ENCODE peak calls at places on chromosomes 4 and X, in four cellular contexts. M is PC-9, R is left ventricle myocardium inferior, Q is heart right ventricle. N is an unnamed sample.

GRCh38 chr4:70556856-70557255 is 35.2 kb upstream of the AMBN start:
- DNase-seq in M (no peak), R (no peak), Q (no peak), N (no peak)

GRCh38 chr4:68373513-68373912 is 23.6 kb upstream of the YTHDC1 start:
- DNase-seq in M (no peak), R (peak), Q (peak), N (peak)

GRCh38 chr4:25814737-25815136 is 48.1 kb downstream of the SEL1L3 start:
- DNase-seq in M (no peak), R (no peak), Q (no peak), N (no peak)

GRCh38 chr4:39042365-39042764 is 10.2 kb upstream of the TMEM156 start:
- DNase-seq in M (no peak), R (no peak), Q (no peak), N (no peak)

GRCh38 chr4:99506781-99507180 is 4.0 kb upstream of the C4orf17 start:
- DNase-seq in M (no peak), R (no peak), Q (no peak), N (no peak)

GRCh38 chr4:99885063-99885664 is 9.1 kb downstream of the LAMTOR3 start:
- DNase-seq in M (no peak), R (no peak), Q (no peak), N (no peak)

GRCh38 chr4:56048621-56049427 is 100.1 kb downstream of the CEP135 start:
- DNase-seq in M (peak), R (peak), Q (no peak), N (no peak)

GRCh38 chrX:53282313-53282712 is 929 bp upstream of the IQSEC2 start:
- DNase-seq in M (peak), R (no peak), Q (no peak), N (no peak)

GRCh38 chrX:76279007-76279406 is 106.1 kb downstream of the PBDC1 start:
- DNase-seq in M (peak), R (peak), Q (peak), N (peak)

GRCh38 chrX:126836195-126836594 is 16.7 kb downstream of the PRR32 start:
- DNase-seq in M (no peak), R (no peak), Q (no peak), N (no peak)

GRCh38 chrX:104359124-104359523 is 104.4 kb upstream of the ESX1 start:
- DNase-seq in M (no peak), R (no peak), Q (no peak), N (no peak)
- H3K27ac ChIP-seq in M (no peak), R (no peak), Q (no peak), N (no peak)

DNA sequence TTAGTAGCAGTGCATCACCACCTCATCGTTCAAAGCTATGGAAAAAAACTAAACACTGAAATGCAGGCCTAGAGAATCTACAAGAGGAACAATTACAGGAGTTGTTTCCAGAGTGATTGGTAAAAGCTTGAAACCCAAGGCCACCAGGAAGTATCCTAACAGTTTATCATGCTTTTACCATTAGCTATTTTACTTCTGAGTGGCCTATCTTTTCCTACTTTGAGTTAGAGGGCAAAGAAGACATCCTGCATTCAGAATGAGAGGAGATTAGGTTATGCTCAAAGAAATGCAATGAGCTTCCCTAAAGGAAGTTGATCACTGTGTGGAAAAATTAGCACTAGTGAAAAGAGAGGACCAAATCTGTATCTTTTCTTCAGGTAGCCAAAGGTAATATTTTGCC is 69.8 kb upstream of the PRSS48 start:
- DNase-seq in M (no peak), R (no peak), Q (no peak), N (no peak)
- H3K27ac ChIP-seq in M (no peak), R (peak), Q (peak), N (peak)

DNA sequence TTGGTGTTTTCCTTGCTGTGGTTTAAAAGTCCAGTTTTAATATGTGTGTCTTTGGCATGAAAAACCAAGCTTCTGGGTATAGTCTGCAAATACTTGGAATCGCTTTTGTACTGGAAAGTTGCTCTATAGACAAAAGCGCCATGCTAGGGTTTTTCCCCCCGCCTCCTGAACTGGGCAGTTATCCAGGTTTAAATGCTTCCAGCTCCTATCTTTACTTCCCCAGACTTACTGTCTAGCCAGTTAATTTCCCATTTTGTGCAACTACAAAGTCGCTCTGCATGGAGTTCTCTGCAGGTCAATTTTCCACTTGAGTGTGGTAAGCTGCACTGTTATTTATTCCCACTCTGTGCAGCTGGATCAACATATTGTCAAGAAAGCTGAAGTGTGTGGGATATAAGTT is 2.7 kb downstream of the RASL11B start:
- DNase-seq in M (no peak), R (no peak), Q (no peak), N (no peak)
- H3K27ac ChIP-seq in M (no peak), R (peak), Q (peak), N (peak)

GRCh38 chrX:30065226-30065625 is 150.1 kb upstream of the MAGEB2 start:
- DNase-seq in M (peak), R (no peak), Q (no peak), N (no peak)
- H3K27ac ChIP-seq in M (no peak), R (no peak), Q (no peak), N (no peak)

GRCh38 chr4:10321931-10322330 is 135.3 kb downstream of the ZNF518B start:
- DNase-seq in M (no peak), R (no peak), Q (no peak), N (no peak)
- H3K27ac ChIP-seq in M (no peak), R (no peak), Q (no peak), N (no peak)

GRCh38 chrX:133366735-133367134 is 48.6 kb downstream of the GPC4 start:
- DNase-seq in M (no peak), R (no peak), Q (no peak), N (no peak)

GRCh38 chrX:133362538-133362937 is 52.8 kb downstream of the GPC4 start:
- DNase-seq in M (no peak), R (no peak), Q (no peak), N (no peak)

GRCh38 chrX:133369065-133369464 is 46.2 kb downstream of the GPC4 start:
- DNase-seq in M (no peak), R (no peak), Q (no peak), N (no peak)

GRCh38 chrX:133364201-133364600 is 51.1 kb downstream of the GPC4 start:
- DNase-seq in M (no peak), R (no peak), Q (no peak), N (no peak)

DNA sequence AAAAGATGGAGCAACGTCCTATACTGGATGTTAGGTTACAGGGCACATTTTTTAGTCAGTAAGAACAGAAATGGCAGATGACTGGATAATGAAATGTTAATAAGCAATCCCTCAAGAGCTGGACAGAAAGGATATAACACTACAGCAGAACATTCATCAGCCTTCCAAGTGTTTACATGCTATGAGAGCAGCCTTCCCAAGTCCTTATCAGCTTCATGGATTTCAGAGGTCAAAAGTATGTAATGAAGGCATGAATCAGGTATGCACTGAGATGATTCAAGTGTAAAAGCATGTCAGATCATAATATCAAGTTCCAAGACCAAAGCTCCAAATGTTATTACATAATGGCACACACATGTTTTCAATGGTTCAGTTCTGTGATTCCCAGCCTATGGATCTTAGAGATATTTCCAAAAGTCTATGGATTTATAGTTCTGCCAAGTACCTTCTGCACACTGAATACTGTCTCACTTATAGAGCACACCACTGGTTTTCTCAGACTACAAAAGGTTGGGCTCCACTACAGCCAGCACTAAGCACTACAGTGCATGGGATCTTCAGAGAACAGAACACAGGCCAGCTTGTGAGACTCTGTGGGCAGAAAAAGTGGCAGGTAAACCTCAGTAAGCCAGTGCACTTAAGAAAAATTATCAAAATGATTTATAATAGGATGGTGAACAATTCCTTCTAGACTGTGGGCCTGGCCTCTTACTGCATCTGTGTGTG is 49.2 kb downstream of the GPC4 start:
- DNase-seq in M (no peak), R (no peak), Q (no peak), N (no peak)
- H3K27ac ChIP-seq in M (no peak), R (no peak), Q (no peak), N (no peak)

GRCh38 chr4:79225360-79225759 is 100.5 kb downstream of the NAA11 start:
- DNase-seq in M (no peak), R (no peak), Q (no peak), N (no peak)

GRCh38 chr4:79223993-79224776 is 101.7 kb downstream of the NAA11 start:
- DNase-seq in M (no peak), R (no peak), Q (no peak), N (no peak)

GRCh38 chr4:79227896-79228295 is 98.0 kb downstream of the NAA11 start:
- DNase-seq in M (no peak), R (peak), Q (no peak), N (no peak)

DNA sequence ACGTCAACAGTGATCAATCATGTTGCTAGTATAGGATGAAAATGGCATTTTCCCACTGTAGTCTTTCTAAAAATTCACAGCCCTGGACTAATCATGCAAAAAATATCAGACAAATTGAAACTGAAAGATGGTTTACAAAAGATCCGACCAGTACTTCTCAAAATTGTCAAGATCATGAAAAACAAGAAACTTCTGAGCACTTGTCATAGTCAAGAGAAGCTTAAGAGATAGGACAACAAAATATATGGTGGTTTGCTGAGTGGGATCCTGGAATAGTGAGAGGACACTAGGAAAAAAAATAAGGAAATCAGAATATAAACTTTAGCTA is 101.1 kb downstream of the NAA11 start:
- DNase-seq in M (no peak), R (no peak), Q (no peak), N (no peak)
- H3K27ac ChIP-seq in M (no peak), R (no peak), Q (no peak), N (no peak)

DNA sequence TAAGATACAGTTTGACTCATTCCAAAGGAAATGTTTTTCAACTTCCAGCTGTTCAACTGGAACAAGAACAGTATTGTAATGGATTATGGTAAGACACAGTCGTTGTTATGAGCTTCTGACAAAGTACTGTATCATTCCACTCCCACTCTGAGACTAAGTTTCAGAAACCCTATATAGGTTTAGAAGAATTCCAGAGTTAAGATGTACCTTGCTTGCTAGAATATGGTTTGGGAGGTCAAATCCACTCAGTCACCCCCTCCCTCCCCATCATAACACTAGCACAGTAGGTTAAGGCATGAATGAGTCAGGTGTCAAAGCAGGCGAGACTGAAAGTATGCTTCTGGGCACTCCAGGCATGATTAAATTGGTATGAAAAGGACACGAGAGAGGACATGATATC is 339.7 kb downstream of the DMD start:
- DNase-seq in M (no peak), R (no peak), Q (no peak), N (no peak)
- H3K27ac ChIP-seq in M (no peak), R (no peak), Q (no peak), N (no peak)

GRCh38 chr4:87575408-87575807 is 32.9 kb upstream of the DSPP start:
- DNase-seq in M (no peak), R (no peak), Q (no peak), N (no peak)
- H3K27ac ChIP-seq in M (no peak), R (no peak), Q (no peak), N (peak)

DNA sequence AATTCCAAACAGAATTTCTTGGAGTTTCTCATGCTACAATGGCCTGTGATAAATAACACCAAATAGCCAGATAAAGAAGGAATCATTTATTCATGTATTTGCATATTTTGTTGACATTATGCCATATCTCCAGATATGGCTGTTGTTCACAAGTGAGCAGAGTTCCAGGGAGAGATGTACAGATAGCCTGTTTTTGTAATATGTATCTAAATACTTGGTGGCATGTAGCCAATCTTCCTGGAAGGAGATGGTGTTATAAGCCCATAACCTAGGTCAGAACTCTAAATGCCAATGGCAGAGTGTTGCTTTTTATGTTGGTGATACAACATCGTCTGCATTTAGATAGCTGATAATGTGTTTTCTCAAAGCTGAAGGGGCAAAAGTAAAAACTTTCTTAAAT is 292.1 kb downstream of the FBXO8 start:
- DNase-seq in M (no peak), R (no peak), Q (no peak), N (no peak)
- H3K27ac ChIP-seq in M (no peak), R (peak), Q (peak), N (no peak)

N was measured in tibial artery.